ENCODE peak calls at places on chromosomes 3 and 15, in seven cellular contexts. G, S, K, Q, U, X and L are unnamed samples.

GRCh38 chr3:73609655-73610054 is 15.1 kb downstream of the PDZRN3 start:
- DNase-seq in Q (no peak), U (no peak), K (no peak), G (no peak), X (no peak), S (no peak), L (no peak)

GRCh38 chr3:4985330-4986174 is 6.3 kb downstream of the BHLHE40 start:
- DNase-seq in X (no peak), G (peak; percentile 76), U (peak; percentile 83), S (no peak), Q (peak; percentile 60), K (no peak), L (no peak)

GRCh38 chr3:157428957-157429356 is 7.7 kb upstream of the PTX3 start:
- DNase-seq in X (no peak), K (no peak), S (no peak), Q (no peak), G (no peak), U (no peak), L (no peak)

GRCh38 chr3:183430325-183430957 is 2.0 kb upstream of the MCF2L2 start:
- DNase-seq in Q (no peak), U (no peak), K (no peak), S (no peak), G (no peak), X (no peak), L (no peak)

GRCh38 chr15:25801586-25802284 is 61.4 kb downstream of the ATP10A start:
- DNase-seq in U (no peak), K (no peak), G (no peak), X (no peak), S (peak; percentile 31), Q (no peak), L (no peak)

GRCh38 chr15:31032959-31033358 is 41.5 kb upstream of the MTMR10 start:
- DNase-seq in S (no peak), Q (no peak), K (no peak), X (no peak), G (peak; percentile 76), U (no peak), L (no peak)

GRCh38 chr15:38671675-38672141 is 107.1 kb upstream of the RASGRP1 start:
- DNase-seq in K (no peak), Q (no peak), G (peak; percentile 6), U (no peak), S (no peak), X (peak; percentile 91), L (peak; percentile 9)

GRCh38 chr3:99118381-99118780 is 216.9 kb upstream of the DCBLD2 start:
- DNase-seq in K (no peak), G (peak; percentile 38), U (no peak), Q (no peak), S (no peak), X (no peak), L (no peak)

GRCh38 chr3:55402886-55403605 is 84.1 kb downstream of the WNT5A start:
- DNase-seq in X (no peak), G (peak; percentile 66), S (no peak), U (peak; percentile 63), Q (no peak), K (no peak), L (no peak)

GRCh38 chr3:52456169-52456799 is 880 bp downstream of the NISCH start:
- DNase-seq in S (peak; percentile 63), U (no peak), K (peak; percentile 47), Q (no peak), G (peak; percentile 20), X (no peak), L (peak; percentile 71)

GRCh38 chr3:72401005-72401404 is 447.2 kb downstream of the SHQ1 start:
- DNase-seq in G (peak; percentile 6), U (no peak), Q (no peak), S (no peak), K (no peak), X (no peak), L (no peak)

GRCh38 chr3:58469096-58469495 is 22.8 kb upstream of the KCTD6 start:
- DNase-seq in K (no peak), Q (no peak), U (no peak), X (no peak), G (no peak), S (no peak), L (no peak)

GRCh38 chr3:139916271-139916670 is 18.7 kb upstream of the CLSTN2 start:
- DNase-seq in G (no peak), X (no peak), K (no peak), U (no peak), S (no peak), Q (no peak), L (no peak)

GRCh38 chr15:25793354-25794050 is 69.6 kb downstream of the ATP10A start:
- DNase-seq in U (no peak), X (peak; percentile 69), K (no peak), G (no peak), Q (no peak), S (no peak), L (no peak)

GRCh38 chr3:143991713-143992112 is 20.1 kb downstream of the DIPK2A start:
- DNase-seq in X (no peak), S (no peak), Q (no peak), U (no peak), G (no peak), K (no peak), L (no peak)

GRCh38 chr3:61724801-61725200 is 163.4 kb downstream of the PTPRG start:
- DNase-seq in X (no peak), K (no peak), U (no peak), G (no peak), Q (no peak), S (no peak), L (no peak)

GRCh38 chr3:121736112-121736511 is 13.4 kb downstream of the GOLGB1 start:
- DNase-seq in S (no peak), K (no peak), X (no peak), G (peak; percentile 39), U (no peak), Q (no peak), L (no peak)

GRCh38 chr15:67188551-67189218 is 65.8 kb downstream of the AAGAB start:
- DNase-seq in S (no peak), U (no peak), G (peak; percentile 90), K (no peak), Q (no peak), X (no peak), L (peak; percentile 83)

GRCh38 chr3:169041677-169042171 is 621.8 kb downstream of the MECOM start:
- DNase-seq in K (peak; percentile 11), S (no peak), Q (peak; percentile 15), X (no peak), U (peak; percentile 12), G (peak; percentile 80), L (peak; percentile 3)

GRCh38 chr15:96242761-96243160 is 87.7 kb upstream of the NR2F2 start:
- DNase-seq in K (no peak), Q (no peak), U (no peak), G (no peak), S (no peak), X (no peak), L (no peak)

GRCh38 chr15:42547926-42548257 is 701 bp downstream of the LRRC57 start:
- DNase-seq in U (peak; percentile 3), X (no peak), G (peak; percentile 55), S (no peak), K (peak; percentile 9), Q (no peak), L (no peak)
- TF ChIP-seq RFX5 in U (peak; percentile 72), X (peak; percentile 28), G (peak; percentile 59), S (peak; percentile 15), K (no peak), Q (no peak), L (peak; percentile 17)

GRCh38 chr3:87082806-87083440 is 92.0 kb upstream of the VGLL3 start:
- DNase-seq in G (peak; percentile 75), K (no peak), U (peak; percentile 34), Q (peak; percentile 51), S (peak; percentile 45), X (no peak), L (peak; percentile 30)
- TF ChIP-seq RFX5 in G (no peak), K (no peak), U (no peak), Q (no peak), S (no peak), X (no peak), L (no peak)

DNA sequence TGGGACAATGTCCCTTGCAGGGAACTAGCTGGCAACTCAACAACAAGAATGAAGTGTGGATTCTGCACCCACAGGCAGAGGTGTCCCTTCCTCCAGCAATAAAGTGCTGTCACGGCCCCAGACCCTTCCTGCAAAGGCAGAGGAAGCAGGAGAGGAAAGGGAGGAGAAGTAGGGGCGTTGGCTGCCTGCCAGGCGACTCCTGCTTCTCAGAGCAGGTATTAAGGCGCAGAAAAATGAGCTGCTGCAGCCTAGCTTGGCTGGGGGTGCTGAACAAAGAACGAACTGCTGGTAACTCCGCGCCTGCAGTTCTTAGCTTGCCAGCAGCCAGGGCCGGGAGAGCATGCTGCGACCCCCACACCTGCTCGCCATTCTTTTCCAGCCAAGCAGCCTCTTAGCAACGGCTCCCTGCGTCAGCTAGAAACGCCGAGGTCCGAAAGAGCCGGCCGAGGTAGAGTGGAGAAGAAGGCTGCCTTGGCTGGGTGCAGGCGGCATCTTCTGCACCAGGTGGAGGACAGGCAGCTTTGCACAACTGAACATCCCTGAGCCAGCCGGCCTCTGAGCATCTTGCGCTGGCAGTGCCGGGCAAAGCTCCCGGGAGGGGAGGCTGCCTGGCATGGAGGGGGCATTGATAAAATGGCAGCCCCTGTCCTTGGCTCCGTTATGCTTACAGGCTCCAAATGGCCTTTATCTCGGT is 296.0 kb downstream of the MEX3B start:
- DNase-seq in S (no peak), U (no peak), Q (no peak), X (no peak), K (no peak), G (no peak), L (no peak)
- TF ChIP-seq RFX5 in S (no peak), U (no peak), Q (no peak), X (no peak), K (no peak), G (no peak), L (no peak)

GRCh38 chr15:60721232-60721576 is 242.3 kb upstream of the ICE2 start:
- DNase-seq in U (no peak), X (no peak), S (no peak), Q (no peak), K (no peak), G (no peak), L (no peak)

GRCh38 chr15:60721706-60722105 is 242.8 kb upstream of the ICE2 start:
- DNase-seq in K (no peak), Q (no peak), U (no peak), G (peak; percentile 80), X (no peak), S (no peak), L (no peak)

GRCh38 chr15:60722328-60723112 is 243.6 kb upstream of the ICE2 start:
- DNase-seq in K (no peak), G (no peak), U (no peak), X (no peak), Q (no peak), S (no peak), L (no peak)

GRCh38 chr15:60720084-60720483 is 241.1 kb upstream of the ICE2 start:
- DNase-seq in U (no peak), K (peak; percentile 12), Q (no peak), S (no peak), G (no peak), X (no peak), L (no peak)

DNA sequence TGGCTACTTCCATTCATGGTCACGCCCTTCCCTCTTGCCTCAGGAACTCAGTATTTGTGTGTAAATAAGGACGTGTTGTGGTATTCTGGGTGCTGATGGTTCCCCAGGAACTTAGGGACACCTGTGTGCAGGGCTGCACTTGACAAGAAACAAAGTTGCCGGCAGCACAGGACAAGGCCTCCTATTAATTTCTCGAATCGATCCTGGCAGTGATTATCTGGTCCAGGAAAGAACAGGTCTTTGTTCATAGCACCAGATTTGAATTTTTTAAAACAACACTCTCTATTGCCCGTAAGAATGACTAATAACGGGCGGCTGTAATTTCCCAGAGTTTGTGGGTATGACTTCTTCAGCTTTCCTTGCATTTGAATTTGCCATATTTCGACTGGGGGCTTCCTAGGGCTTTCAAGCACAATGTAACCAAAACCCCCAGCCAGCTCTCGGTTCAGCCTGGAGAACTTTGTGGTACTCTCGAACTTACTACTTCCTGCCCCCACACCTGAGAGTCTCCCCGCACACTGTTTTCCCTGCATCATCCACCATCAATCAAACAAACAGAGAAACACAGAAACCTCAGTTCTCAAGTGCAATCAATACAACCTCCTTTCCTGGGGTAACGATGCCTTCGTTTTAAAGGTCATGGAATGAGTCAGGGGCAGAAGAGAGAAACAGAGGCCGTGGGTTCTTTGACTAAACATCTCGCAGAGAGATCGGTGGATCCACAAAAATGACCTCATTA is 241.7 kb upstream of the ICE2 start:
- DNase-seq in G (no peak), K (no peak), S (no peak), Q (no peak), X (peak; percentile 67), U (no peak), L (no peak)
- TF ChIP-seq RFX5 in G (no peak), K (no peak), S (no peak), Q (no peak), X (no peak), U (no peak), L (no peak)